ENCODE peak calls at places on chromosomes 5 and 9, in ten cellular contexts. M is hepatocyte; D is psoas muscle; U is uterus; H is foreskin fibroblast; G is activated CD8-positive, alpha-beta T cell treated with anti-CD3 and anti-CD28 coated beads for 36 hours; F is heart left ventricle; R is progenitor cell of endocrine pancreas; Y is H9; S is tibial artery. K is an unnamed sample.

GRCh38 chr5:124574521-124575436 is 171.7 kb downstream of the ZNF608 start:
- DNase-seq in R (no peak), D (no peak), M (no peak), Y (no peak), F (no peak), H (no peak), S (no peak), U (no peak), G (no peak), K (no peak)

GRCh38 chr5:175802361-175802760 is 69.0 kb upstream of the CPLX2 start:
- DNase-seq in M (no peak), G (no peak), D (no peak), F (no peak), H (no peak), R (no peak), Y (no peak), U (no peak), S (no peak), K (no peak)

GRCh38 chr5:180128671-180129261 is 57.2 kb upstream of the RNF130 start:
- DNase-seq in F (no peak), G (no peak), U (no peak), H (no peak), S (no peak), R (no peak), Y (no peak), M (peak), D (no peak), K (peak)

GRCh38 chr9:127225747-127226646 is 38.6 kb upstream of the GARNL3 start:
- DNase-seq in R (no peak), F (no peak), U (peak), S (peak), D (no peak), H (peak), G (peak), Y (no peak), M (peak), K (no peak)

GRCh38 chr5:10453564-10453963 is 11.9 kb downstream of the ROPN1L start:
- DNase-seq in M (no peak), H (peak), D (no peak), Y (no peak), G (no peak), R (no peak), U (no peak), F (no peak), S (no peak), K (no peak)

GRCh38 chr5:159049844-159050318 is 49.8 kb downstream of the EBF1 start:
- DNase-seq in R (no peak), D (no peak), Y (no peak), M (peak), H (peak), S (no peak), U (peak), G (no peak), F (no peak), K (no peak)

GRCh38 chr5:112318346-112318745 is 100.7 kb downstream of the EPB41L4A start:
- DNase-seq in R (no peak), Y (no peak), U (no peak), H (no peak), M (no peak), F (no peak), S (no peak), G (no peak), D (no peak), K (no peak)

GRCh38 chr5:63175850-63176249 is 597.2 kb downstream of the LRRC70 start:
- DNase-seq in U (no peak), H (no peak), F (no peak), Y (no peak), S (no peak), M (no peak), D (no peak), R (no peak), G (no peak), K (no peak)

GRCh38 chr5:5141011-5141599 is 975 bp downstream of the ADAMTS16 start:
- DNase-seq in H (peak), G (no peak), S (no peak), D (no peak), F (no peak), M (no peak), Y (no peak), U (no peak), R (no peak), K (no peak)

GRCh38 chr5:112757468-112758208 is 20.0 kb downstream of the APC start:
- DNase-seq in U (no peak), D (no peak), M (peak), S (no peak), G (no peak), H (peak), F (no peak), Y (no peak), R (no peak), K (no peak)

GRCh38 chr5:61951295-61951694 is 354.7 kb upstream of the KIF2A start:
- DNase-seq in R (no peak), H (no peak), M (no peak), F (no peak), U (no peak), D (no peak), Y (no peak), G (no peak), S (no peak), K (no peak)

GRCh38 chr5:172147857-172148256 is 40.2 kb downstream of the STK10 start:
- DNase-seq in R (no peak), D (no peak), U (no peak), M (no peak), G (peak), H (no peak), S (no peak), Y (no peak), F (no peak), K (peak)

GRCh38 chr5:141808857-141809256 is 69.4 kb downstream of the PCDH1 start:
- DNase-seq in U (no peak), R (no peak), S (no peak), G (no peak), Y (no peak), H (no peak), M (no peak), F (no peak), D (no peak), K (no peak)

GRCh38 chr5:132019857-132020555 is 8.5 kb upstream of the ACSL6 start:
- DNase-seq in D (no peak), R (no peak), U (no peak), G (peak), M (no peak), S (no peak), F (no peak), Y (no peak), H (no peak), K (peak)

GRCh38 chr9:136109351-136110081 is 9.2 kb downstream of the TMEM250 start:
- DNase-seq in S (peak), G (peak), H (peak), Y (peak), D (peak), R (peak), U (peak), F (peak), M (peak), K (peak)

GRCh38 chr9:18371621-18372020 is 102.3 kb upstream of the ADAMTSL1 start:
- DNase-seq in R (no peak), M (no peak), U (peak), S (no peak), D (no peak), G (no peak), H (no peak), Y (no peak), F (no peak), K (no peak)

GRCh38 chr5:91706785-91707520 is 323.8 kb upstream of the ARRDC3 start:
- DNase-seq in R (no peak), U (no peak), S (no peak), G (no peak), D (no peak), M (no peak), H (peak), Y (no peak), F (no peak), K (no peak)

GRCh38 chr5:1190296-1190695 is 11.1 kb upstream of the SLC6A19 start:
- DNase-seq in D (no peak), S (no peak), Y (no peak), R (no peak), H (no peak), G (no peak), M (no peak), U (no peak), F (peak), K (no peak)

GRCh38 chr5:138515571-138516275 is 27.3 kb downstream of the ETF1 start:
- DNase-seq in D (no peak), G (no peak), R (no peak), Y (no peak), H (no peak), S (no peak), F (no peak), U (no peak), M (no peak), K (no peak)

GRCh38 chr9:123678038-123678877 is 251.7 kb downstream of the DENND1A start:
- DNase-seq in G (no peak), D (no peak), M (peak), Y (no peak), S (no peak), R (no peak), H (peak), F (no peak), U (no peak), K (no peak)

GRCh38 chr5:137649228-137649890 is 86.5 kb downstream of the KLHL3 start:
- DNase-seq in S (no peak), U (no peak), G (no peak), F (no peak), R (no peak), M (peak), Y (no peak), H (peak), D (no peak), K (no peak)

GRCh38 chr9:135156525-135157510 is 69.3 kb downstream of the OLFM1 start:
- DNase-seq in M (peak), R (peak), Y (peak), S (no peak), H (peak), D (peak), G (peak), F (no peak), U (no peak), K (no peak)

GRCh38 chr9:121837113-121838010 is 185.9 kb downstream of the DAB2IP start:
- DNase-seq in S (no peak), H (peak), D (no peak), Y (no peak), R (no peak), U (peak), G (no peak), M (peak), F (peak), K (no peak)

GRCh38 chr9:114810614-114811013 is 4.8 kb upstream of the TNFSF15 start:
- DNase-seq in S (no peak), Y (no peak), H (no peak), D (no peak), G (no peak), F (no peak), R (no peak), U (no peak), M (no peak), K (no peak)

GRCh38 chr9:91777437-91777836 is 172.6 kb downstream of the ROR2 start:
- DNase-seq in M (no peak), R (no peak), D (no peak), S (no peak), F (no peak), Y (no peak), U (no peak), G (no peak), H (peak), K (no peak)

GRCh38 chr5:19950897-19951296 is 37.1 kb downstream of the CDH18 start:
- DNase-seq in M (no peak), U (no peak), D (no peak), S (no peak), G (no peak), Y (no peak), R (no peak), F (no peak), H (no peak), K (no peak)

GRCh38 chr5:170408189-170408588 is 19.0 kb upstream of the KCNMB1 start:
- DNase-seq in D (no peak), Y (peak), H (no peak), F (no peak), G (no peak), S (no peak), M (no peak), U (no peak), R (no peak), K (no peak)

GRCh38 chr5:178324481-178325310 is 92.1 kb upstream of the PHYKPL start:
- DNase-seq in U (no peak), D (no peak), H (no peak), F (no peak), M (no peak), S (no peak), G (no peak), R (no peak), Y (no peak), K (no peak)

GRCh38 chr5:60538955-60539866 is 160.8 kb downstream of the DEPDC1B start:
- DNase-seq in S (no peak), F (no peak), M (no peak), U (no peak), Y (no peak), H (no peak), G (no peak), R (no peak), D (no peak), K (no peak)

GRCh38 chr9:16532681-16533450 is 337.6 kb downstream of the BNC2 start:
- DNase-seq in U (no peak), F (no peak), G (no peak), Y (no peak), R (no peak), D (no peak), S (no peak), H (peak), M (no peak), K (no peak)
- TF ChIP-seq CTCF in U (no peak), F (no peak), G (no peak), Y (no peak), R (no peak), D (no peak), S (no peak), H (no peak), M (no peak), K (no peak)

GRCh38 chr9:137240321-137240840 is 706 bp upstream of the TUBB4B start:
- DNase-seq in H (peak), D (peak), F (peak), U (peak), Y (no peak), M (peak), G (peak), R (no peak), S (peak), K (no peak)
- TF ChIP-seq CTCF in H (no peak), D (no peak), F (peak), U (no peak), Y (peak), M (peak), G (no peak), R (peak), S (no peak), K (no peak)

DNA sequence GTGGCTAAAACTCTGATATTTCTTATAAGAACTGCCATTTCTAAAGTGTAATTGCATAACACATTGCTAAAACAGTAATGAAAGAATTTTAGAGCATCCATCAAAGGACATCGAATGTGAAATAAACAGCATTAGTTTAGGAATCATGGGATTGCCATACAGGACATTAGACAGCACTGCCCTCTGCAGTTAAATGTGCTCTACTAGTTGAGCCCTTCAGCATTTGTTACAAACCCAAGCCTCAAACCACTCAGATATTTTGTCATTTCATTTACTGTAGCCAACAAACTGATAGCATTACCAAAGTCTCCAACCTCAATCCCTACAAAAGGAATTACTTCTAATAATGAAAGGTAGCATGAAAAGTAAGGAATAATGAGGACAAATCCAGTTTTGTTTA is 116.8 kb upstream of the COX7C start:
- DNase-seq in M (peak), F (no peak), G (no peak), S (no peak), R (no peak), U (no peak), H (no peak), D (no peak), Y (no peak), K (no peak)
- TF ChIP-seq CTCF in M (peak), F (no peak), G (no peak), S (peak), R (peak), U (no peak), H (no peak), D (no peak), Y (peak), K (no peak)

GRCh38 chr5:134561871-134562296 is 36.4 kb downstream of the JADE2 start:
- DNase-seq in D (peak), G (peak), U (peak), S (no peak), M (no peak), R (no peak), Y (peak), H (peak), F (peak), K (no peak)
- TF ChIP-seq CTCF in D (peak), G (no peak), U (peak), S (no peak), M (peak), R (peak), Y (peak), H (peak), F (peak), K (no peak)

GRCh38 chr5:150153957-150154617 is 1.6 kb downstream of the PDGFRB start:
- DNase-seq in S (no peak), Y (no peak), H (peak), R (no peak), F (no peak), U (peak), M (peak), G (peak), D (no peak), K (no peak)
- TF ChIP-seq CTCF in S (no peak), Y (no peak), H (no peak), R (no peak), F (no peak), U (no peak), M (no peak), G (no peak), D (no peak), K (no peak)

GRCh38 chr9:68704498-68704803 is 589 bp upstream of the PIP5K1B start:
- DNase-seq in S (no peak), M (no peak), R (no peak), Y (no peak), G (no peak), D (no peak), H (no peak), F (no peak), U (no peak), K (no peak)

GRCh38 chr9:68706579-68707201 is 1.6 kb downstream of the PIP5K1B start:
- DNase-seq in H (no peak), S (no peak), Y (no peak), U (no peak), D (no peak), R (no peak), G (no peak), M (no peak), F (no peak), K (no peak)

GRCh38 chr9:68703672-68704071 is 1.4 kb upstream of the PIP5K1B start:
- DNase-seq in D (no peak), H (no peak), S (no peak), F (no peak), R (no peak), G (no peak), U (no peak), Y (no peak), M (no peak), K (no peak)

GRCh38 chr9:68705636-68706578 is 867 bp downstream of the PIP5K1B start:
- DNase-seq in Y (peak), S (peak), F (peak), R (peak), G (peak), H (no peak), D (peak), M (peak), U (no peak), K (no peak)

DNA sequence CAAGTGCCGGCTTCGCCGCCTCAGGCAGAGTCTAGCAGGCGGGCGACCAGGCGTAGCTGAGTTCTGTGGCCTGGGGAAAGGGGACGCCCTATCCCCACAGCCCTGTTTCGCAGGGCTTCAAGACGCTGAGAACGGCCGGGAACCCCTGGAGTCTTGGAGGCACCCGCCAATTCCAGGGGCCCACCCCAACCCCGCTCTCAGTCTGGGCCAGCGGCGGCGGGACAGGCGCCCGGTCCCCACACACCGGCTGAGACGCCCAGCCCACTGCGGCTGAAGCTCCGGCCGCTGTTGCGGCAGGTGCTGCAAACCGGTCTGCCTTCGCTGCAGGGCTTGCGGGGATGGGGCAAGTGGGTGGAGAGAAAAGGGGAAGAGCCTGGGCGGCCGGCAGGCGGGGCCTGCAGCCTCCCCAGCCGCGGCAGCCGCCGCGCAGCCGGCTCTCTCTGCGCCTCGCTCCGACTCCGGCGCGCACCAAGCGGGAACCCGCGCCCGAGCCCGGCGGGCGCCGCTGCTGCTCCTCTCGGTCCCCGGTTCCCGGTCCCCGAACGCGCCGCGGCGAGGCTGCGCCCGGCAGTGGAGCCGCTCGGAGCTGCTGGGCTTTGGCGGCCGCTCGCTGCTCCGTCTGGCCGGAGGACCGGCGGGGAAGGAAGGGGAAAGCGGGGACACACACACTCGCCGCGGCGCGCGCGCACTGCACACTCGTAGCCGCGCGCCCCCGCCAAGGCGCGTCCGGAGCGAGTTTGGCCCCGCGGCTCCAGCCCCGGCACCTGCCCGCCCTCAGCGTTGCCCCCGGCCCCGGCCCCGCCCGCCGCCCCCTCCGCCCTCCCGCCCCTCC is at the start of gene PIP5K1B:
- DNase-seq in Y (peak), S (peak), D (peak), U (peak), G (peak), M (peak), H (peak), F (peak), R (peak), K (peak)
- TF ChIP-seq CTCF in Y (no peak), S (no peak), D (peak), U (peak), G (no peak), M (no peak), H (no peak), F (no peak), R (no peak), K (no peak)

DNA sequence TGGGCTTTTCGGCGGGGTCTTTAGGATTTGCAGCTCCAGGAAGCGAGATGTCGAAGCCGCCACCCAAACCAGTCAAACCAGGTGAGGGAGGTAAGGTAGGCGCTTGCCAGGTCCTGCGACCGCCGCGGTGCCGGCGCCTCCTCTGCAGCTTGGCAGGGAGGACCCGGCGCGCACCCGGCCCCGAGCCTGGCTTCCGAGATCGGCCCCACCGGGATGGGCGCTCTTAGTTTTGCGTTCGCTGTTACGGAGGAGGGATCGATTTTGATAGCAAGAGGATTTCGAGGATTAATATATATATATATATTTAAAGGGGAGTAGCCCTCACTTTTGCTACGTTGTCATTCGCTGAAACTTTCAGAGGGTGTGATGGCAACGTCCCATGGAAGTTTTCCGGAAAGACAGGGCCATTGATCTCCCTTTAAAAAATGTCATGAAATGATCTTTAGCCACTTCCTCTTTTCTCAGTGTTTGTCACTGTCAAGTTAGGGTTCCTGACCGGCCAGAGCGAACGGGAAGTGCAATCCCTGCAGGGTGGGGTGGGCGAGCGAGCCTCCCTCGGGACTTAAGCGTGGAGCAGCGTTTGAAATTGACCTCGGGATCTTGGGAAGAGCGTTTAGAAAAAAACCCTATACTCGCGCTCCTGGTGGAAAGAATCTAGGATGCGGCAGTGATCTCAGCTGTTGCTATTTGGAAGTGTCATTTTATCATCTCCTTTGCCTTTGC is 493 bp downstream of the OSTF1 start:
- DNase-seq in U (peak), D (peak), S (peak), F (peak), H (peak), R (no peak), M (peak), Y (peak), G (peak), K (no peak)
- TF ChIP-seq CTCF in U (peak), D (peak), S (peak), F (no peak), H (peak), R (peak), M (peak), Y (peak), G (no peak), K (no peak)

GRCh38 chr5:107668154-107668932 is 2.4 kb downstream of the EFNA5 start:
- DNase-seq in R (no peak), D (no peak), M (no peak), Y (no peak), U (no peak), H (peak), G (no peak), S (no peak), F (no peak), K (no peak)

GRCh38 chr5:107670927-107671741 is at the start of gene EFNA5:
- DNase-seq in Y (peak), F (peak), U (no peak), S (peak), H (peak), D (peak), R (peak), M (peak), G (peak), K (peak)

GRCh38 chr5:107670028-107670926 is 460 bp downstream of the EFNA5 start:
- DNase-seq in G (peak), S (peak), F (peak), Y (peak), R (peak), D (peak), U (no peak), M (peak), H (peak), K (no peak)

GRCh38 chr5:107669543-107670027 is 1.2 kb downstream of the EFNA5 start:
- DNase-seq in R (peak), F (peak), Y (peak), M (peak), D (peak), S (peak), H (peak), U (no peak), G (peak), K (no peak)

GRCh38 chr5:107668933-107669542 is 1.7 kb downstream of the EFNA5 start:
- DNase-seq in S (peak), R (no peak), D (peak), M (peak), G (no peak), U (no peak), H (peak), Y (peak), F (no peak), K (no peak)
- TF ChIP-seq CTCF in S (no peak), R (no peak), D (no peak), M (no peak), G (no peak), U (no peak), H (no peak), Y (peak), F (no peak), K (no peak)

K was measured in natural killer cell.